ENCODE peak calls at places on chromosomes 2 and 18, in four cellular contexts. W is A549, E is GM12878, O is HepG2. R is an unnamed sample.
A peak's percentile ranks its signal among the peaks of the same experiment; 100 is the strongest.

GRCh38 chr2:46352621-46353020 is 55.4 kb downstream of the EPAS1 start:
- DNase-seq in O (no peak), W (no peak), E (no peak), R (no peak)

GRCh38 chr2:134468093-134468640 is 214.3 kb downstream of the MGAT5 start:
- DNase-seq in W (no peak), E (no peak), O (no peak), R (no peak)

GRCh38 chr2:218270721-218271486 is 585 bp downstream of the PNKD start:
- DNase-seq in E (no peak), O (no peak), W (no peak), R (no peak)

GRCh38 chr2:240183370-240184197 is 43.1 kb upstream of the OTOS start:
- DNase-seq in E (no peak), O (no peak), W (no peak), R (no peak)

GRCh38 chr18:43116699-43117294 is 1.3 kb upstream of the RIT2 start:
- DNase-seq in E (no peak), O (no peak), W (no peak), R (no peak)

GRCh38 chr2:122244830-122245229 is 489.4 kb downstream of the TSN start:
- DNase-seq in W (no peak), O (no peak), E (no peak), R (no peak)

GRCh38 chr2:147739531-147739930 is 105.3 kb upstream of the ACVR2A start:
- DNase-seq in W (no peak), E (no peak), O (no peak), R (no peak)

GRCh38 chr2:221958224-221958623 is 340.6 kb downstream of the PAX3 start:
- DNase-seq in E (no peak), W (peak; percentile 3), O (no peak), R (no peak)

GRCh38 chr18:23856466-23857175 is 157.9 kb upstream of the TTC39C start:
- DNase-seq in E (no peak), W (no peak), O (no peak), R (no peak)

GRCh38 chr2:122172812-122173211 is 417.4 kb downstream of the TSN start:
- DNase-seq in O (no peak), W (no peak), E (no peak), R (no peak)

GRCh38 chr18:47953471-47953931 is 23.0 kb upstream of the SMAD2 start:
- DNase-seq in E (no peak), O (no peak), W (no peak), R (no peak)

GRCh38 chr18:39260565-39260964 is 1695.0 kb upstream of the CELF4 start:
- DNase-seq in E (no peak), O (no peak), W (no peak), R (no peak)

GRCh38 chr2:212124597-212124996 is 414.0 kb downstream of the ERBB4 start:
- DNase-seq in E (no peak), O (peak; percentile 11), W (peak; percentile 16), R (no peak)

GRCh38 chr2:204664708-204665121 is 119.4 kb downstream of the PARD3B start:
- DNase-seq in O (peak; percentile 60), W (peak; percentile 63), E (no peak), R (no peak)

GRCh38 chr2:144256996-144257707 is 262.8 kb downstream of the ZEB2 start:
- DNase-seq in E (no peak), W (no peak), O (no peak), R (no peak)

GRCh38 chr18:65975536-65975935 is 224.7 kb downstream of the CDH7 start:
- DNase-seq in W (no peak), E (no peak), O (no peak), R (no peak)

GRCh38 chr2:16281451-16282330 is 341.3 kb downstream of the MYCN start:
- DNase-seq in O (peak; percentile 41), E (no peak), W (peak; percentile 51), R (peak; percentile 42)

GRCh38 chr18:52046842-52047241 is 293.2 kb upstream of the DCC start:
- DNase-seq in E (no peak), O (no peak), W (no peak), R (no peak)

GRCh38 chr2:186036862-186037449 is 298.4 kb downstream of the FSIP2 start:
- DNase-seq in O (no peak), E (no peak), W (no peak), R (no peak)

GRCh38 chr2:29123584-29124349 is 8.6 kb downstream of the CLIP4 start:
- DNase-seq in E (no peak), O (peak; percentile 76), W (peak; percentile 81), R (no peak)

GRCh38 chr2:133641497-133641896 is 73.2 kb upstream of the NCKAP5 start:
- DNase-seq in W (peak; percentile 32), E (no peak), O (no peak), R (no peak)

GRCh38 chr18:74803117-74803516 is 205.4 kb downstream of the ZNF407 start:
- DNase-seq in W (no peak), O (no peak), E (no peak), R (no peak)

GRCh38 chr2:120619579-120619978 is 116.1 kb upstream of the GLI2 start:
- DNase-seq in W (no peak), E (no peak), O (peak; percentile 89), R (no peak)

GRCh38 chr2:176619504-176619903 is 350.3 kb downstream of the MTX2 start:
- DNase-seq in O (no peak), W (no peak), E (no peak), R (no peak)

GRCh38 chr2:226661789-226662545 is 137.7 kb downstream of the IRS1 start:
- DNase-seq in E (no peak), W (peak; percentile 86), O (no peak), R (peak; percentile 60)

GRCh38 chr2:25402477-25402876 is 60.8 kb upstream of the DNMT3A start:
- DNase-seq in O (no peak), E (no peak), W (no peak), R (no peak)

GRCh38 chr2:150075831-150076230 is 411.6 kb downstream of the RND3 start:
- DNase-seq in W (peak; percentile 33), O (no peak), E (no peak), R (no peak)

GRCh38 chr2:37742286-37742685 is 70.8 kb upstream of the CDC42EP3 start:
- DNase-seq in W (no peak), O (no peak), E (no peak), R (no peak)

GRCh38 chr2:54099370-54099769 is 16.0 kb upstream of the ACYP2 start:
- DNase-seq in E (no peak), W (no peak), O (no peak), R (no peak)

GRCh38 chr2:133439281-133439920 is 128.9 kb downstream of the NCKAP5 start:
- DNase-seq in W (no peak), O (no peak), E (no peak), R (no peak)

GRCh38 chr2:44772670-44773378 is 168.7 kb upstream of the SIX3 start:
- DNase-seq in O (no peak), W (no peak), E (no peak), R (no peak)

GRCh38 chr2:140454717-140455116 is 1674.5 kb upstream of the NXPH2 start:
- DNase-seq in W (peak; percentile 30), E (no peak), O (no peak), R (no peak)

GRCh38 chr2:206696910-206697309 is 21.3 kb downstream of the DYTN start:
- DNase-seq in O (no peak), W (no peak), E (no peak), R (no peak)

GRCh38 chr2:65161551-65162100 is 31.7 kb upstream of the RAB1A start:
- DNase-seq in W (peak; percentile 75), E (no peak), O (no peak), R (no peak)

DNA sequence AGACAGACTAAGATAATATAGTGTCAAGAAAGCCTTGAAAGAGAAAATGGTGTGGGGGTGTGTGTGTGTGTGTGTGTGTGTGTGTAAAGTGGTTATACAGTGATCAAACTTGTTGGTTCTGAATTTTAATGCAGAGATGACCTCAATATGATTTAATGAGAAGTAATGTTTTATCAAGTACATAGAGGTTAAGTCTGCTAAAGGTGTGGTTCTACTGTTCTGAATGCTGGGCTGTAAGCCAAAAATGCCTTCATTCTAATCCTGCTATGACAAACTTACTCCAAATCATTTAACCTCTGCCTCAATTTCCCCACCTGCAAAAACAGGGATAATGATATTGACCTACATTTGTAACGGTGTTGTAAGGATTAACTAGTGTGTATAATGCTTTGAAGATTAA is 87.9 kb downstream of the WDPCP start:
- DNase-seq in W (no peak), O (no peak), E (no peak), R (no peak)
- TF ChIP-seq CHD4 in W (no peak), O (no peak), E (no peak), R (no peak)

GRCh38 chr2:27390822-27391679 is 10.5 kb upstream of the ZNF513 start:
- DNase-seq in W (no peak), E (no peak), O (no peak), R (no peak)

GRCh38 chr2:27398962-27399361 is 10.4 kb downstream of the PPM1G start:
- DNase-seq in W (no peak), E (no peak), O (no peak), R (no peak)

DNA sequence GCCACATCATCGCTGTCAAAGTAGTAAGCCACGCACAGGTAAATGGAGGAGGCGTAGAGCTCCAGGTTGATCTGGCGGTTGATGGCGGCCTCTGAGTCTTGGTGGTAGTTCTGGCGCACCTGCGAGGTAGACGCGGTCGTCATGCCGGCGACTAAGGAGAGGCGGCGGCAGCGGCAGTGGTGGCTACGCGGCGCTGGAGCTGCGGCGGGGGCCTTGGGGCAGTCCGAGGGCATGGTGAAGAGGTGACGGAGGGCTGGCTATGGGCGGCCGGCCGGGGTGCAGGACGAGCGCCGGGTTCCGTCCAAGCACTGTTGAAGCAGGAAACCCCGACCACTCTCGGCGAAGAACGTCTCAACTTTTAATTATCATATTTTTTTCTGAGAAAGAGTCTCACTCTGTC is 12.7 kb upstream of the ZNF513 start:
- DNase-seq in W (no peak), E (no peak), O (no peak), R (no peak)
- TF ChIP-seq CHD4 in W (no peak), E (no peak), O (no peak), R (no peak)

DNA sequence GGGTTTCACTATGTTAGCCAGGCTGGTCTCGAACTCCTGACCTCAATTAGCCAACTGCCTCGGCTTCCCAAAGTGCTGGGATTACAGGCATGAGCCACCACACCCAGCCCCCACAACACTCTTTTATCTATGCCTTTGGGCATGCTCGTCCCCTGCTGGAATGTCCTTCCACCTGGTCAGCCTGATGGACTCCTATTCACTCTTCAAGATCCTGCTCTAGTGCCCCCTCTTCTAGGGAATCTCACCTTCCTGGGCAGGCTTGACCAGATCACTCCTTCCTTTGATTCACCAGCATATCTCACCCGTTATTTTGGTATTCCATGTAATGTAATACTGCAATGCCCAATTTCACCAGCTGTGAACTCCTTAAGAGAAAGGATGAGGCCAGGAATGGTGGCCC is 13.9 kb upstream of the SLC66A3 start:
- DNase-seq in E (no peak), W (no peak), O (no peak), R (no peak)
- TF ChIP-seq CHD4 in E (no peak), W (no peak), O (no peak), R (no peak)

GRCh38 chr2:85599468-85600234 is 2.8 kb downstream of the TMEM150A start:
- DNase-seq in W (no peak), E (no peak), O (no peak), R (no peak)
- TF ChIP-seq CHD4 in W (no peak), E (no peak), O (no peak), R (no peak)

R was measured in K562.